ENCODE peak calls at places on chromosomes 1 and 21, in seven cellular contexts. M is IMR-90, C is mesenchymal stem cell, G is H1, U is H9, L is mesendoderm, S is neuronal stem cell. Q is an unnamed sample. For H3K79me1, the result is how much of the 10 kb centered on the place peaks cover.

GRCh38 chr1:43705982-43706597 is 1.2 kb upstream of the ST3GAL3 start:
- DNase-seq in M (no peak), C (peak), G (no peak), U (peak), L (no peak), S (no peak), Q (no peak)

GRCh38 chr1:241902376-241903067 is 54.5 kb downstream of the EXO1 start:
- DNase-seq in M (peak), C (peak), G (no peak), U (no peak), L (peak), S (no peak), Q (peak)

GRCh38 chr1:198064181-198064580 is 92.6 kb upstream of the NEK7 start:
- DNase-seq in M (peak), C (no peak), G (no peak), U (no peak), L (no peak), S (no peak), Q (peak)

GRCh38 chr1:219954052-219954451 is 25.7 kb upstream of the SLC30A10 start:
- DNase-seq in M (no peak), C (no peak), G (no peak), U (no peak), L (no peak), S (no peak), Q (no peak)

GRCh38 chr1:63813829-63814277 is 40.0 kb downstream of the ROR1 start:
- DNase-seq in M (peak), C (peak), G (no peak), U (no peak), L (no peak), S (no peak), Q (no peak)

GRCh38 chr1:205028954-205029353 is 14.1 kb upstream of the CNTN2 start:
- DNase-seq in M (no peak), C (no peak), G (no peak), U (no peak), L (peak), S (no peak), Q (no peak)

GRCh38 chr1:31755197-31755611 is 8.9 kb downstream of the ADGRB2 start:
- DNase-seq in M (peak), C (no peak), G (no peak), U (no peak), L (peak), S (no peak), Q (peak)

GRCh38 chr1:234164098-234164709 is 209.1 kb upstream of the COA6 start:
- DNase-seq in M (no peak), C (no peak), G (no peak), U (no peak), L (peak), S (no peak), Q (no peak)

GRCh38 chr1:234944439-234945369 is 183.9 kb downstream of the TOMM20 start:
- DNase-seq in M (no peak), C (no peak), G (no peak), U (no peak), L (no peak), S (no peak), Q (peak)

GRCh38 chr21:15363921-15364320 is 299.1 kb upstream of the NRIP1 start:
- DNase-seq in M (no peak), C (no peak), G (no peak), U (no peak), L (no peak), S (no peak), Q (no peak)

GRCh38 chr21:43269981-43270670 is 101.3 kb downstream of the CRYAA start:
- DNase-seq in M (no peak), C (no peak), G (no peak), U (no peak), L (no peak), S (no peak), Q (no peak)

GRCh38 chr1:231750296-231750695 is 123.7 kb downstream of the DISC1 start:
- DNase-seq in M (no peak), C (no peak), G (no peak), U (no peak), L (no peak), S (no peak), Q (no peak)

GRCh38 chr1:204591473-204592090 is 75.4 kb downstream of the MDM4 start:
- DNase-seq in M (peak), C (peak), G (no peak), U (no peak), L (no peak), S (no peak), Q (peak)

GRCh38 chr1:100606438-100606837 is 68.5 kb downstream of the GPR88 start:
- DNase-seq in M (peak), C (peak), G (no peak), U (no peak), L (peak), S (no peak), Q (peak)

GRCh38 chr21:44322621-44323325 is 16.4 kb downstream of the CFAP410 start:
- DNase-seq in M (no peak), C (no peak), G (no peak), U (no peak), L (no peak), S (no peak), Q (no peak)

GRCh38 chr1:207954104-207954503 is 43.2 kb upstream of the CD34 start:
- DNase-seq in M (no peak), C (no peak), G (no peak), U (no peak), L (no peak), S (no peak), Q (no peak)

GRCh38 chr1:22024485-22025367 is 23.3 kb downstream of the CELA3A start:
- DNase-seq in M (peak), C (peak), G (no peak), U (peak), L (peak), S (no peak), Q (peak)

GRCh38 chr1:64231153-64231552 is 27.7 kb downstream of the UBE2U start:
- DNase-seq in M (no peak), C (no peak), G (no peak), U (no peak), L (no peak), S (no peak), Q (no peak)

GRCh38 chr1:35049116-35049515 is 17.4 kb upstream of the ZMYM6 start:
- DNase-seq in M (no peak), C (peak), G (no peak), U (peak), L (no peak), S (no peak), Q (no peak)

GRCh38 chr1:92291372-92291999 is 7.3 kb downstream of the GLMN start:
- DNase-seq in M (peak), C (peak), G (no peak), U (no peak), L (peak), S (no peak), Q (peak)

GRCh38 chr21:44592446-44593365 is at the start of gene KRTAP10-6:
- DNase-seq in M (no peak), C (no peak), G (no peak), U (peak), L (no peak), S (no peak), Q (no peak)

GRCh38 chr1:224801761-224802490 is 127.5 kb upstream of the DNAH14 start:
- DNase-seq in M (no peak), C (no peak), G (no peak), U (no peak), L (no peak), S (no peak), Q (no peak)

GRCh38 chr1:54380285-54380882 is 25.8 kb downstream of the SSBP3 start:
- DNase-seq in M (no peak), C (no peak), G (no peak), U (no peak), L (no peak), S (no peak), Q (no peak)

GRCh38 chr1:22171951-22172715 is 29.2 kb upstream of the WNT4 start:
- DNase-seq in M (no peak), C (no peak), G (peak), U (peak), L (peak), S (no peak), Q (peak)

GRCh38 chr1:24926596-24927249 is 3.4 kb downstream of the RUNX3 start:
- DNase-seq in M (no peak), C (peak), G (no peak), U (no peak), L (peak), S (peak), Q (no peak)

GRCh38 chr21:35311985-35312384 is 262.9 kb upstream of the RUNX1 start:
- DNase-seq in M (no peak), C (no peak), G (no peak), U (no peak), L (no peak), S (no peak), Q (no peak)
- H3K79me1 ChIP-seq in M (under half), C (under half), G (under half), U (under half), L (under half), S (under half), Q (under half)

GRCh38 chr1:4003846-4004505 is 103.9 kb upstream of the C1orf174 start:
- DNase-seq in M (no peak), C (no peak), G (no peak), U (no peak), L (no peak), S (no peak), Q (no peak)
- H3K79me1 ChIP-seq in M (under half), C (under half), G (under half), U (under half), L (under half), S (under half), Q (under half)

GRCh38 chr1:41144285-41144684 is 97.8 kb downstream of the SCMH1 start:
- DNase-seq in M (no peak), C (no peak), G (no peak), U (no peak), L (no peak), S (no peak), Q (no peak)

GRCh38 chr1:41152622-41153044 is 89.5 kb downstream of the SCMH1 start:
- DNase-seq in M (peak), C (peak), G (no peak), U (no peak), L (no peak), S (no peak), Q (peak)

GRCh38 chr1:41153750-41154274 is 88.3 kb downstream of the SCMH1 start:
- DNase-seq in M (no peak), C (peak), G (no peak), U (no peak), L (no peak), S (no peak), Q (no peak)

GRCh38 chr1:41151846-41152245 is 90.3 kb downstream of the SCMH1 start:
- DNase-seq in M (no peak), C (peak), G (no peak), U (no peak), L (peak), S (no peak), Q (no peak)

GRCh38 chr1:41149570-41149969 is 92.5 kb downstream of the SCMH1 start:
- DNase-seq in M (no peak), C (no peak), G (no peak), U (no peak), L (no peak), S (no peak), Q (no peak)
- H3K79me1 ChIP-seq in M (under half), C (under half), G (under half), U (under half), L (under half), S (under half), Q (under half)

GRCh38 chr1:226041419-226041818 is 21.1 kb upstream of the H3-3A start:
- DNase-seq in M (no peak), C (no peak), G (no peak), U (no peak), L (no peak), S (no peak), Q (no peak)
- H3K79me1 ChIP-seq in M (under half), C (under half), G (under half), U (under half), L (under half), S (under half), Q (under half)

DNA sequence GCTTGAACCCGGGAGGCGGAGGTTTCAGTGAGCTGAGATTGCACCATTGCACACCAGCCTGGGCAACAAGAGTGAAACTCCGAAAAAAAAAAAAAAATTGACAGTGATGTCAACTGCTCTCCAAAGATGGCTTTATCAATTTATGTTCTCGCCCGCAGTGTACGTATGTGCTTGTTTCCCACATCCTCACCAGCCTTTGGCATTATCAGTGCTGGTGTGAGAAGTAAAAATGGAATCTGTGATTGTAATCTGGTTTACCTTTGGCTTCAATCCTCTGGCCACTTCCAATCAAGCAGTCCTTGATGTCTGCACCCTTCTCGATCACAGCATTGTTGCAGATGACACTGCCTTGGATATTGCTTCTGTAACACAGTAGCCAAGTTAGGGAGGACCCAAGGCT is 14.4 kb upstream of the PTCH2 start:
- DNase-seq in M (no peak), C (no peak), G (no peak), U (no peak), L (no peak), S (no peak), Q (peak)
- H3K79me1 ChIP-seq in M (under half), C (under half), G (under half), U (under half), L (under half), S (under half), Q (under half)

GRCh38 chr1:216616425-216616824 is 106.8 kb downstream of the ESRRG start:
- DNase-seq in M (no peak), C (no peak), G (no peak), U (no peak), L (peak), S (no peak), Q (no peak)

GRCh38 chr1:216617081-216617480 is 106.1 kb downstream of the ESRRG start:
- DNase-seq in M (no peak), C (no peak), G (no peak), U (no peak), L (no peak), S (no peak), Q (no peak)

GRCh38 chr1:216612291-216612690 is 110.9 kb downstream of the ESRRG start:
- DNase-seq in M (no peak), C (no peak), G (no peak), U (no peak), L (peak), S (no peak), Q (no peak)

DNA sequence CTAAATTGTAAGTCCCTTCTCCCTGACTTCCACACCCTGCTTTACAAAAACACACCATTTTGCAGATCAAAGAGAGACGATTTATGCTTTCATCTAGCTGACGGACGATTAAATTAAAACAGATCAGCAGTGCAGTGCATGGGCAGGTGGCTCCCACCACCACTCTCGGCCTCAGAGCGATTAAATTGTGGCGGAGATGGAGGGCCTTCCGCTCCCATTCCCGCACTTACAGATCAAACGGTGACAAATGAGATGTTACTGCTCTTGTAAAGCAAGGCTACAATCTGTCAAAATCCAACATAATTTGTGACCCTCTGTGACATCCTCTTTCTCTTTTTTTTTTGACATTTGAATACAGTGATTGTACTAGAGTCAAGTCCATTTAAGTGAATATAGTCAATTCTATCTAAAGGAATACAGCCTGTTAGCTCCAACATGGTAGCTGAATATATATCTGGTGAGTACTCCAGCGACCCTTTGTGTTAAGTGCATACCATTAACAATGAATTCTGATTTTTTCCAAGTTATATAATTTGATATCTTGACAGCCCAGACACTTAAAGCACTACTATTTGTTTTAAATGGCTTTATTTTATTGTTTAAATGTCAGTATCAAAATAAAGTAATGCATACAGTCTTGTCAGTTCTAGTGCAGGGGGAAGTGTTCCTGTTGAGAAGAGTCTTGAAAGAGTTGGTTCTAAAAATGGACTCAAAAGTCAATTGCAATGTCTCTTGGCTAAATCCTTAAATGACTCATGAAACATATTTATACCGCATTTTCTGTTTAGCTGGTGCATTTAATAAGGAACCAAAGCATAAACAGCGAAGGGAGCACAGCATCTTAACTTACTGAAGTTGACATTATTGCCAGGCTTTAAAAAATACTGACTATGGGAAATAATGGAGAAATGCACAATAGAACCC is 109.0 kb downstream of the ESRRG start:
- DNase-seq in M (no peak), C (no peak), G (no peak), U (no peak), L (no peak), S (no peak), Q (no peak)
- H3K79me1 ChIP-seq in M (under half), C (under half), G (under half), U (under half), L (under half), S (under half), Q (under half)

DNA sequence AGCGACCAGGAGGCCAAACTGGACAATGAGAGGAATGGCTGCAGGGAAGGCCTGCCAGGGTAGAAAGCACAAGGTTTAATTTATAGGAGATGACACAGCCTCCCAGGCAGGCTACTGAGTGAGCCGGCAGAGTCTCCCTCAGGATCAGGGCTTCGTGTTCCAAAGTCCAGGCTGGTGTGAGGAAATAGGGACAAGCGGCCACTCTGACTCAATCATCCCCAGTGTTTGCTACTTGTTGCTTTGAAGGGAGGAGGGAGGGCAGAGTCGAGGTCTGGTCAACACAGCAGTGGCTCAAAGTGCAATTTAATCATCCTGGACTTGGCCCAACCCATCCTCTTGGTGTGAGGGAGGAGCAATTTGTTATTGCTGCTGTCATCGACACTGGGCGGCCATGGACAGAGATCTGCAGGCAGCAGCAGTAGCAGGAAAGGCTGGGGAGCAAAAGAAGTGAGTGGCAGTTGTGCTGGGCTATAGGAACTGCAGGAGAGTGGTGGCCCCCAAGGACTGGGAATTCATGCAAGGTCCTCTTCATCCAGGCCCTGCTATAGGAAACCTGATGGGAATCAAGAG is 27.5 kb downstream of the TBX15 start:
- DNase-seq in M (no peak), C (peak), G (no peak), U (no peak), L (no peak), S (no peak), Q (peak)
- H3K79me1 ChIP-seq in M (under half), C (under half), G (under half), U (under half), L (under half), S (under half), Q (under half)

DNA sequence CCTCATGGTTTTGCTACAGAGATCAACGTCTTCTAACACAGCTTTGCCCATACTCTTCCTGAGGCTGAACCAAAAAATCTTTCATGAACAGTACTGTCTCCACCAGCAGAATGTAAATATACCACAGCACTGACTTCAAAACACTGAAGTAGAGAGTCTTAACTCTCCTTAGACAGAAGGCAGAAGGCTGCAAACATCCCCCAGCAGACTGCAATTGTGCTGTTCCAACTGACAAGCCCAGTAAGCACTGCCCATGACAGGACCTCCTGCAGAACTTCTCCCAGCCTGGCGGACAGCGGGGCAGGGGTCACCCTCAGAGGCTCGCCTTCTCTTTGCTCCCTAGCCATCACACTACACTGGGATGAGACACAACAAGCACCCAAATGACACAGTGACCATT is 218.7 kb downstream of the RERE start:
- DNase-seq in M (peak), C (peak), G (no peak), U (no peak), L (no peak), S (no peak), Q (no peak)
- H3K79me1 ChIP-seq in M (half or more), C (under half), G (under half), U (under half), L (under half), S (under half), Q (under half)

DNA sequence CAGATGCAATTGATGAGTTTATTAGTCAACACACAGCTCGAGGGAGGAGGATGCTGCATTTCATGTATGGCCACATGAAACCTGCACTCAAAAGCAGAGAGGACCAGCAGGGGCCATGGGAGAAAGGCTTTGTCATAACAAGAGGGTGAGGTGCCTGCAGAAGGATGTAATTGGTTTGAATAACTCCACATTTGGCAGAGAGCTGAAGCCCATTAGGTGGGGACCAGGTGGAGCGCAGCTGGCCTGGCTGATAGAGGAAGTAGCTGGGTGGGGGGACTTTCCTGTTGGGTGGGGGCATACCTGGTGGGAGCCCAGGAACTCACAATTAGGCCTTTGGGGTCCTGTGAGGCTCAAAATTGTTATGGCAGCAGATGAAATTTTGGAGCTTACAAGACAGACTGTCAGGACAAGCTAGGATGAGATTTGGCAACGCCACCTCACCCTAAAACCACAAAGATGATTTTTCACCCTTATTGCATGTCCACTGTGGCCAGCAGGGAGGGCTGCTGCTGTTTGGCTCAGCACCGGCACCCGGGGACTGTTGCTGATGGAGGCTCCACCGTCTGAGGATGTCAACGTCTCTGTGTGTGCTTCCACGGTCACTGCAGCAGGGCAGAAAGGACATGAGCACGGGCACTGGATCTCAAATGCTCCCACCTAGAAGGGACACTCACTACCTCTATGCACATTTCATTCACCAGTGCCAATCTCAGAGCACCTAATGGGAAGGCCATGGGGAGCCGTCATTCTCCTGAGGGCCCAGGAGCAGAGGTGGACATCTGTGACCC is 599.4 kb downstream of the PTPRU start:
- DNase-seq in M (no peak), C (no peak), G (no peak), U (peak), L (no peak), S (no peak), Q (no peak)
- H3K79me1 ChIP-seq in M (under half), C (under half), G (under half), U (under half), L (under half), S (under half), Q (under half)

Q was measured in trophoblast cell.